ENCODE peak calls at places on chromosomes 13 and 19, in ten cellular contexts. K is adrenal gland; J is GM23248; Q is ovary; S is activated CD8-positive, alpha-beta T cell treated with anti-CD3 and anti-CD28 coated beads for 36 hours; G is Peyer's patch; I is AG10803; X is T follicular helper cell; E is nephron progenitor cell; R is mesendoderm. U is an unnamed sample.

GRCh38 chr13:65095697-65096096 is 2134.4 kb downstream of the PCDH9 start:
- DNase-seq in K (no peak), G (no peak), S (no peak), Q (no peak), E (no peak), J (no peak), X (no peak), R (no peak), I (no peak), U (no peak)

GRCh38 chr19:14146789-14147216 is 10.4 kb upstream of the ASF1B start:
- DNase-seq in J (peak; percentile 96), I (peak; percentile 92), X (no peak), S (no peak), E (no peak), G (no peak), Q (no peak), R (no peak), K (no peak), U (no peak)

GRCh38 chr13:96710166-96710866 is 284.0 kb downstream of the OXGR1 start:
- DNase-seq in G (no peak), Q (no peak), E (no peak), R (peak; percentile 63), K (peak; percentile 30), I (no peak), J (no peak), X (no peak), S (no peak), U (no peak)

GRCh38 chr19:35240322-35240721 is 8.5 kb upstream of the LSR start:
- DNase-seq in I (no peak), X (peak; percentile 25), R (no peak), E (no peak), S (no peak), J (no peak), Q (no peak), K (no peak), G (peak; percentile 75), U (no peak)

GRCh38 chr19:56314018-56314583 is 538 bp downstream of the ZSCAN5A start:
- DNase-seq in K (no peak), J (peak; percentile 68), E (no peak), S (no peak), R (peak; percentile 83), I (no peak), X (no peak), G (no peak), Q (no peak), U (no peak)

GRCh38 chr13:26168276-26168814 is 53.8 kb downstream of the RNF6 start:
- DNase-seq in G (no peak), Q (no peak), R (no peak), E (no peak), I (peak; percentile 27), K (peak; percentile 22), J (peak; percentile 48), X (no peak), S (no peak), U (no peak)

GRCh38 chr13:99053636-99054233 is 75.9 kb upstream of the DOCK9 start:
- DNase-seq in X (no peak), S (peak; percentile 32), J (no peak), E (no peak), R (no peak), I (no peak), Q (no peak), G (no peak), K (no peak), U (peak; percentile 49)

GRCh38 chr19:2722541-2723344 is 1.6 kb upstream of the DIRAS1 start:
- DNase-seq in K (peak; percentile 91), Q (peak; percentile 81), X (no peak), E (no peak), J (peak; percentile 96), R (no peak), G (no peak), S (no peak), I (peak; percentile 79), U (no peak)

GRCh38 chr19:5742051-5742450 is 21.6 kb downstream of the CATSPERD start:
- DNase-seq in J (no peak), E (no peak), G (no peak), X (no peak), I (no peak), Q (no peak), R (no peak), K (no peak), S (no peak), U (no peak)

GRCh38 chr13:106078191-106078590 is 457.3 kb downstream of the EFNB2 start:
- DNase-seq in S (no peak), Q (no peak), R (peak; percentile 95), X (no peak), I (no peak), G (no peak), K (no peak), J (no peak), E (no peak), U (no peak)

GRCh38 chr19:32652893-32653625 is 21.9 kb downstream of the ANKRD27 start:
- DNase-seq in X (no peak), K (peak; percentile 70), S (no peak), Q (peak; percentile 85), R (no peak), J (no peak), E (no peak), G (peak; percentile 80), I (peak; percentile 40), U (peak; percentile 75)

U was measured in DMS79.